ENCODE peak calls at places on chromosomes 3 and 15, in five cellular contexts. One of them, this sample, is unnamed.

GRCh38 chr15:72590427-72590826 is 64.1 kb upstream of the GOLGA6B start:
- DNase-seq in transverse colon: no peak
- DNase-seq in ovary: no peak
- DNase-seq in esophagus muscularis mucosa: no peak
- DNase-seq in tibial nerve: no peak
- DNase-seq in this sample: no peak

GRCh38 chr3:71987828-71988227 is 202.9 kb upstream of the PROK2 start:
- DNase-seq in transverse colon: no peak
- DNase-seq in ovary: no peak
- DNase-seq in esophagus muscularis mucosa: no peak
- DNase-seq in tibial nerve: peak; percentile 9
- DNase-seq in this sample: no peak

GRCh38 chr3:48855681-48856447 is 8.2 kb upstream of the PRKAR2A start:
- DNase-seq in transverse colon: peak; percentile 26
- DNase-seq in ovary: no peak
- DNase-seq in esophagus muscularis mucosa: no peak
- DNase-seq in tibial nerve: no peak
- DNase-seq in this sample: peak; percentile 49

GRCh38 chr3:56930706-56931105 is 129.0 kb upstream of the ARHGEF3 start:
- DNase-seq in transverse colon: no peak
- DNase-seq in ovary: no peak
- DNase-seq in esophagus muscularis mucosa: no peak
- DNase-seq in tibial nerve: no peak
- DNase-seq in this sample: no peak

GRCh38 chr15:28104326-28104725 is 5.2 kb upstream of the OCA2 start:
- DNase-seq in transverse colon: no peak
- DNase-seq in ovary: no peak
- DNase-seq in esophagus muscularis mucosa: no peak
- DNase-seq in tibial nerve: no peak
- DNase-seq in this sample: peak; percentile 49

GRCh38 chr3:149534671-149535394 is 60.3 kb downstream of the TM4SF4 start:
- DNase-seq in transverse colon: no peak
- DNase-seq in ovary: no peak
- DNase-seq in esophagus muscularis mucosa: no peak
- DNase-seq in tibial nerve: no peak
- DNase-seq in this sample: peak; percentile 75

GRCh38 chr3:194617058-194617671 is 16.1 kb downstream of the TMEM44 start:
- DNase-seq in transverse colon: no peak
- DNase-seq in ovary: no peak
- DNase-seq in esophagus muscularis mucosa: no peak
- DNase-seq in tibial nerve: no peak
- DNase-seq in this sample: no peak

GRCh38 chr3:183745300-183746098 is 47.9 kb downstream of the YEATS2 start:
- DNase-seq in transverse colon: no peak
- DNase-seq in ovary: no peak
- DNase-seq in esophagus muscularis mucosa: no peak
- DNase-seq in tibial nerve: no peak
- DNase-seq in this sample: no peak

GRCh38 chr15:101617390-101617965 is 34.7 kb downstream of the TM2D3 start:
- DNase-seq in transverse colon: no peak
- DNase-seq in ovary: no peak
- DNase-seq in esophagus muscularis mucosa: no peak
- DNase-seq in tibial nerve: no peak
- DNase-seq in this sample: no peak

GRCh38 chr3:148971819-148972218 is 19.5 kb upstream of the GYG1 start:
- DNase-seq in transverse colon: no peak
- DNase-seq in ovary: peak; percentile 74
- DNase-seq in esophagus muscularis mucosa: no peak
- DNase-seq in tibial nerve: peak; percentile 24
- DNase-seq in this sample: peak; percentile 81

GRCh38 chr15:101058735-101059134 is 139.6 kb downstream of the LRRK1 start:
- DNase-seq in transverse colon: no peak
- DNase-seq in ovary: no peak
- DNase-seq in esophagus muscularis mucosa: no peak
- DNase-seq in tibial nerve: no peak
- DNase-seq in this sample: peak; percentile 22

GRCh38 chr15:73153024-73153423 is 100.8 kb downstream of the NEO1 start:
- DNase-seq in transverse colon: no peak
- DNase-seq in ovary: no peak
- DNase-seq in esophagus muscularis mucosa: no peak
- DNase-seq in tibial nerve: no peak
- DNase-seq in this sample: no peak

GRCh38 chr15:93359037-93359779 is 270.2 kb upstream of the RGMA start:
- DNase-seq in transverse colon: no peak
- DNase-seq in ovary: no peak
- DNase-seq in esophagus muscularis mucosa: no peak
- DNase-seq in tibial nerve: no peak
- DNase-seq in this sample: no peak

GRCh38 chr3:162956711-162957110 is 1460.1 kb downstream of the OTOL1 start:
- DNase-seq in transverse colon: no peak
- DNase-seq in ovary: no peak
- DNase-seq in esophagus muscularis mucosa: no peak
- DNase-seq in tibial nerve: no peak
- DNase-seq in this sample: no peak

GRCh38 chr3:32009957-32010356 is 28.4 kb downstream of the ZNF860 start:
- DNase-seq in transverse colon: no peak
- DNase-seq in ovary: no peak
- DNase-seq in esophagus muscularis mucosa: no peak
- DNase-seq in tibial nerve: no peak
- DNase-seq in this sample: no peak

GRCh38 chr3:158471639-158472294 is 99.2 kb upstream of the MLF1 start:
- DNase-seq in transverse colon: no peak
- DNase-seq in ovary: no peak
- DNase-seq in esophagus muscularis mucosa: no peak
- DNase-seq in tibial nerve: no peak
- DNase-seq in this sample: no peak

GRCh38 chr3:52221563-52222318 is 3.7 kb downstream of the TLR9 start:
- DNase-seq in transverse colon: no peak
- DNase-seq in ovary: peak; percentile 79
- DNase-seq in esophagus muscularis mucosa: no peak
- DNase-seq in tibial nerve: no peak
- DNase-seq in this sample: no peak

GRCh38 chr3:61602466-61602865 is 41.1 kb downstream of the PTPRG start:
- DNase-seq in transverse colon: no peak
- DNase-seq in ovary: no peak
- DNase-seq in esophagus muscularis mucosa: no peak
- DNase-seq in tibial nerve: no peak
- DNase-seq in this sample: no peak

GRCh38 chr3:61452536-61452991 is 108.8 kb upstream of the PTPRG start:
- DNase-seq in transverse colon: no peak
- DNase-seq in ovary: no peak
- DNase-seq in esophagus muscularis mucosa: no peak
- DNase-seq in tibial nerve: no peak
- DNase-seq in this sample: no peak

GRCh38 chr3:29718661-29719065 is 437.8 kb downstream of the RBMS3 start:
- DNase-seq in transverse colon: no peak
- DNase-seq in ovary: no peak
- DNase-seq in esophagus muscularis mucosa: no peak
- DNase-seq in tibial nerve: no peak
- DNase-seq in this sample: no peak

GRCh38 chr15:40782609-40783227 is 12.9 kb downstream of the C15orf62 start:
- DNase-seq in transverse colon: peak; percentile 86
- DNase-seq in ovary: no peak
- DNase-seq in esophagus muscularis mucosa: no peak
- DNase-seq in tibial nerve: no peak
- DNase-seq in this sample: no peak

GRCh38 chr3:15977089-15977488 is 179.3 kb upstream of the ANKRD28 start:
- DNase-seq in transverse colon: no peak
- DNase-seq in ovary: no peak
- DNase-seq in esophagus muscularis mucosa: no peak
- DNase-seq in tibial nerve: no peak
- DNase-seq in this sample: no peak

GRCh38 chr15:41281236-41281635 is 50.2 kb downstream of the CHP1 start:
- DNase-seq in transverse colon: no peak
- DNase-seq in ovary: no peak
- DNase-seq in esophagus muscularis mucosa: no peak
- DNase-seq in tibial nerve: no peak
- DNase-seq in this sample: no peak

GRCh38 chr3:70516081-70516480 is 203.6 kb upstream of the MDFIC2 start:
- DNase-seq in transverse colon: no peak
- DNase-seq in ovary: no peak
- DNase-seq in esophagus muscularis mucosa: no peak
- DNase-seq in tibial nerve: no peak
- DNase-seq in this sample: no peak

GRCh38 chr15:60798821-60799220 is 319.9 kb upstream of the ICE2 start:
- DNase-seq in transverse colon: no peak
- DNase-seq in ovary: no peak
- DNase-seq in esophagus muscularis mucosa: no peak
- DNase-seq in tibial nerve: no peak
- DNase-seq in this sample: no peak

GRCh38 chr3:115363071-115363470 is 216.0 kb upstream of the ZBTB20 start:
- DNase-seq in transverse colon: no peak
- DNase-seq in ovary: no peak
- DNase-seq in esophagus muscularis mucosa: no peak
- DNase-seq in tibial nerve: no peak
- DNase-seq in this sample: no peak

GRCh38 chr15:52360229-52361203 is 64.9 kb upstream of the MYO5C start:
- DNase-seq in transverse colon: no peak
- DNase-seq in ovary: no peak
- DNase-seq in esophagus muscularis mucosa: no peak
- DNase-seq in tibial nerve: no peak
- DNase-seq in this sample: no peak

GRCh38 chr3:11534783-11535081 is 109.0 kb downstream of the VGLL4 start:
- DNase-seq in transverse colon: no peak
- DNase-seq in ovary: no peak
- DNase-seq in esophagus muscularis mucosa: no peak
- DNase-seq in tibial nerve: no peak
- DNase-seq in this sample: no peak

GRCh38 chr15:74384566-74385441 is 17.4 kb upstream of the CYP11A1 start:
- DNase-seq in transverse colon: peak; percentile 58
- DNase-seq in ovary: no peak
- DNase-seq in esophagus muscularis mucosa: no peak
- DNase-seq in tibial nerve: no peak
- DNase-seq in this sample: no peak

GRCh38 chr3:100900671-100901070 is 92.5 kb downstream of the ABI3BP start:
- DNase-seq in transverse colon: no peak
- DNase-seq in ovary: no peak
- DNase-seq in esophagus muscularis mucosa: no peak
- DNase-seq in tibial nerve: no peak
- DNase-seq in this sample: no peak

GRCh38 chr3:100269410-100270217 is 8.8 kb downstream of the TBC1D23 start:
- DNase-seq in transverse colon: no peak
- DNase-seq in ovary: no peak
- DNase-seq in esophagus muscularis mucosa: no peak
- DNase-seq in tibial nerve: no peak
- DNase-seq in this sample: no peak

GRCh38 chr3:105997800-105998526 is 129.2 kb upstream of the CBLB start:
- DNase-seq in transverse colon: no peak
- DNase-seq in ovary: no peak
- DNase-seq in esophagus muscularis mucosa: no peak
- DNase-seq in tibial nerve: no peak
- DNase-seq in this sample: no peak

GRCh38 chr3:113878403-113878802 is 39.8 kb downstream of the GRAMD1C start:
- DNase-seq in transverse colon: no peak
- DNase-seq in ovary: no peak
- DNase-seq in esophagus muscularis mucosa: no peak
- DNase-seq in tibial nerve: no peak
- DNase-seq in this sample: no peak
- H3K4me1 ChIP-seq in transverse colon: no peaks in the 10 kb centered on the region
- H3K4me1 ChIP-seq in ovary: no peaks in the 10 kb centered on the region
- H3K4me1 ChIP-seq in esophagus muscularis mucosa: no peaks in the 10 kb centered on the region
- H3K4me1 ChIP-seq in tibial nerve: no peaks in the 10 kb centered on the region
- H3K4me1 ChIP-seq in this sample: no peaks in the 10 kb centered on the region

DNA sequence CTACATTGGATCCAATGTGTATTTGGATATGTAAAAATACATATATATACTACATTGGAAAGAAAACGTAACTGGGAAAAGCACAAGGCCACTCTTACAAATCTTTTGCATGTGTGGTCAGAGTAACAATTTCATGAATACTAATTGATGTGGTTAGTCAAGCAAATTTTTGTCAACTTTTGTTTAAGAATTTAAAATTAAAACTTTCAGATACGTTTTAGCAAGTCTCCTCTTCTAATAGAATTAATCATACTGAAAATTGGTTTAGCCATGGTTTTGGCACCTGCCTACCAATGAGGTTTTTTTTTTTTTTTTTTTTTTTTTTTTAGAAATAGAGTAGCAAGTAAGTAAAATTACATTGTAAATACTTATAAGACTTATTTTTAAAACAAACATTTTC is 153.0 kb upstream of the CGNL1 start:
- DNase-seq in transverse colon: no peak
- DNase-seq in ovary: no peak
- DNase-seq in esophagus muscularis mucosa: no peak
- DNase-seq in tibial nerve: no peak
- DNase-seq in this sample: no peak
- TF ChIP-seq EP300 in transverse colon: no peak
- TF ChIP-seq EP300 in ovary: no peak
- TF ChIP-seq EP300 in esophagus muscularis mucosa: no peak
- TF ChIP-seq EP300 in tibial nerve: no peak
- TF ChIP-seq EP300 in this sample: no peak

DNA sequence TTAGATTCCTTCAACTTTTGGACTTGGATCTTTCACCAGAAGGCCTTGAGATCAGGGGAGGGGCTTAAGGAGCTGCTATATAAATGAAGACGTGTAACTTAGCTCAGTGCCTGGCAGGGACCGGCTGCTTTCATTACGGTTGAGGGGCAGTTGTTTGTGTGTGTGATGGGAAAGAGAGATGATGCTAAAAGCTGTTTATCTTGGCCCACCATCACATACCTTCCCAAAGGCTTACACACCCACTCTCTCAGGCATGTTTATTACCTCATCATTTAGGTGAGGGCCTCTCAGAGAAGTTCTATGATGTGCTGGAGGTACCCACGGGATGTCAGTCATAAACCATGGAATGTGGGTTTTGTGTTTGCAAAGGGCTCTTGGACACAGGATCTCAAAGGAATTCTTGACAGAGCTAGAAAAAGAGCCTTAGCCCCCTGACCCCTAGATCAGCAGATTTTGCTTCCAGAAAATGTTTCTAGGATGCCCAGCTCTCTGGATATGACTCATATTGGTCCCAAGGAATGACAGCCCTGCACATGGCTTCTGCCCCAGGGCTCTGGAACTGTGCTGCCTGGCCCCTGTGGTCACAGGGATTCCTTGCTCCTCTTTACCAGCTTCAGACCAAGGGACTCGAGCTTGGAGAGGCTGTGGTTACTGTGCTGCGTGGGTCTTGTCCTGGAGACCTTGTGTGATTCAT is 15.9 kb upstream of the SMAD3 start:
- DNase-seq in transverse colon: peak; percentile 27
- DNase-seq in ovary: no peak
- DNase-seq in esophagus muscularis mucosa: no peak
- DNase-seq in tibial nerve: no peak
- DNase-seq in this sample: peak; percentile 46
- H3K4me1 ChIP-seq in transverse colon: peaks cover 41% of the 10 kb centered on the region
- H3K4me1 ChIP-seq in ovary: peaks cover 25% of the 10 kb centered on the region
- H3K4me1 ChIP-seq in esophagus muscularis mucosa: peaks cover 45% of the 10 kb centered on the region
- H3K4me1 ChIP-seq in tibial nerve: no peaks in the 10 kb centered on the region
- H3K4me1 ChIP-seq in this sample: peaks cover 18% of the 10 kb centered on the region

DNA sequence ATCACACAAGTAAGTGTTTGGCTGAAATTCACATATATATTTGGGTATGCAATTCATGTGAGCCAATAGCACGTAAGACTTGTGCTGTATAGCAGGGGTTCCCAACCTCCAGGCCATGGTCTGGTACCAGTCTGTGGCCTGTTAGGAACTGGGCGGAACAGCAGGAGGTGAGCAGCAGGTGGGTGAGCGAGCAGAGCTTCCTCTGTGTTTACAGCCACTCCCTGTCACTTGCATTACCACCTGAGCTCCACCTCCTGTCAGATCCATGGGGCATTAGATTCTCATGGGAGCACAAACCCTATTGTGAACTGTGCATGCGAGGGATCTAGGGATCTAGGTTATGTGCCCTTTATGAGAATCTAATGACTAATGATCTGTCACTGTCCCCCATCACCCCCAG is 59.7 kb downstream of the MAP3K13 start:
- DNase-seq in transverse colon: peak; percentile 60
- DNase-seq in ovary: no peak
- DNase-seq in esophagus muscularis mucosa: no peak
- DNase-seq in tibial nerve: no peak
- DNase-seq in this sample: no peak
- TF ChIP-seq EP300 in transverse colon: no peak
- TF ChIP-seq EP300 in ovary: no peak
- TF ChIP-seq EP300 in esophagus muscularis mucosa: no peak
- TF ChIP-seq EP300 in tibial nerve: no peak
- TF ChIP-seq EP300 in this sample: no peak

This sample was measured in sigmoid colon.